ENCODE peak calls at places on chromosome 20, in nine cellular contexts. D is pancreas; W is GM23248; J is small intestine; U is upper lobe of right lung; S is CD4-positive, alpha-beta memory T cell; N is cardiac muscle cell; F is psoas muscle; E is suprapubic skin. K is an unnamed sample.

GRCh38 chr20:3800256-3800877 is 4.3 kb downstream of the CDC25B start:
- DNase-seq in W (no peak), J (no peak), S (no peak), U (no peak), N (no peak), E (no peak), F (peak; percentile 23), D (no peak), K (no peak)

GRCh38 chr20:35297740-35298139 is 5.5 kb upstream of the FAM83C start:
- DNase-seq in S (no peak), N (no peak), F (no peak), U (no peak), E (no peak), W (no peak), D (no peak), J (no peak), K (no peak)

GRCh38 chr20:7693761-7694160 is 246.5 kb downstream of the HAO1 start:
- DNase-seq in N (no peak), W (no peak), U (no peak), S (no peak), F (no peak), E (no peak), D (no peak), J (no peak), K (no peak)

GRCh38 chr20:57679113-57679512 is 30.7 kb downstream of the PMEPA1 start:
- DNase-seq in N (no peak), W (no peak), U (no peak), F (no peak), J (no peak), D (no peak), E (no peak), S (no peak), K (no peak)

GRCh38 chr20:53940883-53941546 is 129.4 kb downstream of the BCAS1 start:
- DNase-seq in J (peak; percentile 51), W (peak; percentile 93), N (no peak), S (no peak), U (no peak), F (no peak), D (no peak), E (no peak), K (no peak)

GRCh38 chr20:36066777-36067176 is 87.8 kb upstream of the EPB41L1 start:
- DNase-seq in F (no peak), D (peak; percentile 40), U (no peak), N (no peak), W (no peak), E (no peak), J (no peak), S (no peak), K (no peak)

GRCh38 chr20:51014797-51015722 is 7.8 kb downstream of the KCNG1 start:
- DNase-seq in N (peak; percentile 73), U (no peak), D (no peak), F (no peak), W (peak; percentile 77), S (no peak), E (no peak), J (peak; percentile 59), K (no peak)

GRCh38 chr20:31861346-31862156 is 8.8 kb downstream of the DUSP15 start:
- DNase-seq in S (peak; percentile 64), F (peak; percentile 76), D (peak; percentile 46), W (peak; percentile 71), E (no peak), J (peak; percentile 74), U (peak; percentile 85), N (peak; percentile 89), K (peak; percentile 62)

GRCh38 chr20:15789083-15789482 is 784.2 kb downstream of the KIF16B start:
- DNase-seq in J (no peak), N (no peak), S (no peak), U (no peak), F (no peak), W (no peak), E (no peak), D (no peak), K (no peak)

GRCh38 chr20:25206063-25206403 is 10.5 kb downstream of the ENTPD6 start:
- DNase-seq in N (no peak), F (no peak), D (no peak), W (no peak), U (no peak), S (no peak), J (no peak), E (no peak), K (no peak)

GRCh38 chr20:10040070-10040970 is 5.5 kb downstream of the ANKEF1 start:
- DNase-seq in W (peak; percentile 73), F (no peak), S (no peak), U (no peak), J (no peak), E (no peak), N (no peak), D (no peak), K (no peak)

DNA sequence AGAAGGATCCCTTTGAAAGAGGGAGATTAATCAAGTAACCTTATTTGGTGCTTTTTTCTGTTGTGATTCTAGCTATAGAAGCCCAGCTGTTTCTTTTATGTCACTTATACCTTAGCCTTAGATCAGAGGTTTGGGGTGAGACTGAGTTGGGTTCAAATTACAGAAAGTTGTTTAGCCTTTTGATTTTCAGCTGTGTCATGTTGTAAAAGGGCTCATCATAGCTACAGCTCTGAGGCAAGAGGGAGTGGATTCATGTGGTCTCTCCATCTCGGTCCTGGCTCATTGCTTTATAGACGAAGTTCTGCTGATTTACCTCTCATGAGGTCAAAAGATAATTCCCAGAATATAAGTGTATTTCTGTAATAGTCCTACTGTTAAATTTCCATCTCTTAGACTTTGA is 342.8 kb downstream of the PAX1 start:
- DNase-seq in E (no peak), W (no peak), U (no peak), F (no peak), D (no peak), J (no peak), N (no peak), S (no peak), K (no peak)
- H3K4me1 ChIP-seq in E (no peaks in the 10 kb centered on the region), W (no peaks in the 10 kb centered on the region), U (no peaks in the 10 kb centered on the region), F (no peaks in the 10 kb centered on the region), D (no peaks in the 10 kb centered on the region), J (no peaks in the 10 kb centered on the region), N (peaks cover 4% of the 10 kb centered on the region), S (no peaks in the 10 kb centered on the region), K (no peaks in the 10 kb centered on the region)

GRCh38 chr20:38880952-38881735 is 45.1 kb upstream of the FAM83D start:
- DNase-seq in U (peak; percentile 23), S (no peak), W (no peak), J (no peak), N (no peak), F (no peak), D (no peak), E (no peak), K (no peak)

GRCh38 chr20:38883081-38883980 is 42.9 kb upstream of the FAM83D start:
- DNase-seq in E (no peak), S (no peak), N (no peak), U (peak; percentile 59), D (no peak), J (no peak), F (no peak), W (peak; percentile 27), K (no peak)

GRCh38 chr20:38883981-38884733 is 42.1 kb upstream of the FAM83D start:
- DNase-seq in D (no peak), E (no peak), U (peak; percentile 44), F (no peak), S (no peak), W (no peak), J (no peak), N (no peak), K (no peak)

GRCh38 chr20:38881806-38882440 is 44.3 kb upstream of the FAM83D start:
- DNase-seq in W (no peak), U (peak; percentile 5), J (no peak), S (no peak), F (no peak), E (no peak), D (no peak), N (no peak), K (no peak)

GRCh38 chr20:38882600-38882999 is 43.6 kb upstream of the FAM83D start:
- DNase-seq in J (no peak), S (no peak), D (no peak), W (no peak), N (no peak), F (no peak), U (no peak), E (no peak), K (no peak)
- H3K27ac ChIP-seq in J (no peak overlapping the region), S (peak overlapping the region; percentile 13), D (no peak overlapping the region), W (no peak overlapping the region), N (no peak overlapping the region), F (no peak overlapping the region), U (no peak overlapping the region), E (no peak overlapping the region), K (peak overlapping the region; percentile 18)

GRCh38 chr20:23548408-23548807 is 19.9 kb downstream of the CST9L start:
- DNase-seq in F (no peak), D (no peak), W (no peak), J (no peak), E (no peak), N (no peak), S (no peak), U (no peak), K (no peak)
- H3K4me1 ChIP-seq in F (no peaks in the 10 kb centered on the region), D (no peaks in the 10 kb centered on the region), W (no peaks in the 10 kb centered on the region), J (no peaks in the 10 kb centered on the region), E (no peaks in the 10 kb centered on the region), N (no peaks in the 10 kb centered on the region), S (no peaks in the 10 kb centered on the region), U (no peaks in the 10 kb centered on the region), K (no peaks in the 10 kb centered on the region)

DNA sequence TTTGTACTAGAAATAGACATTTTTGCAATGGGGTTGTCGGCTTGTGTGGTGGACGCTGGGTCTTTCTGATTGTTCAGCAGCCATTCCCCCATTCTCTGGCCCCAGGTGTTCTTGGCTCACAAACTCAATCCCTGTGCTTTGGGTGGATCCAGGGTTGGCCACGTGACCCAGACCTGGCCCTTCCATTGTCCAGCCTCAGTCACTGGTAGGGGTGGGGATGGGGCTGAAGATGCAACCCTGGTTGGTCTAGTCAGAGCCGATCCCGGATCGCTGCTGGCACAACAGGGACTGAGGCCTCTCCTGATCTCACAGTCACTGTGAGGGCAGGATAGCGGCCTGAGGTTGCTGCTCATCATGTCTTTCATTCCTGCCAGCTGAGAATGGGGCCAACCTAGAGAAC is 365.3 kb upstream of the SULF2 start:
- DNase-seq in E (no peak), F (no peak), W (no peak), S (no peak), N (no peak), U (no peak), D (no peak), J (no peak), K (no peak)
- H3K27ac ChIP-seq in E (no peak overlapping the region), F (no peak overlapping the region), W (no peak overlapping the region), S (no peak overlapping the region), N (no peak overlapping the region), U (no peak overlapping the region), D (no peak overlapping the region), J (no peak overlapping the region), K (no peak overlapping the region)

K was measured in CD8-positive, alpha-beta memory T cell.